ENCODE peak calls at places on chromosomes 1 and 21, in six cellular contexts. One of them, this sample, is unnamed. For H3K36me3, the result is how much of the 10 kb centered on the place peaks cover.

GRCh38 chr1:205843031-205843859 is 6.7 kb downstream of the PM20D1 start:
- DNase-seq in mesenchymal stem cell: no peak
- DNase-seq in CD4-positive, alpha-beta memory T cell: no peak
- DNase-seq in esophagus squamous epithelium: no peak
- DNase-seq in lower lobe of right lung: no peak
- DNase-seq in colonic mucosa: no peak
- DNase-seq in this sample: no peak

GRCh38 chr1:21781971-21782867 is 730 bp downstream of the USP48 start:
- DNase-seq in colonic mucosa: peak
- DNase-seq in esophagus squamous epithelium: no peak
- DNase-seq in mesenchymal stem cell: peak
- DNase-seq in lower lobe of right lung: peak
- DNase-seq in CD4-positive, alpha-beta memory T cell: peak
- DNase-seq in this sample: peak

GRCh38 chr21:36860736-36861594 is 105.5 kb downstream of the HLCS start:
- DNase-seq in colonic mucosa: peak
- DNase-seq in CD4-positive, alpha-beta memory T cell: no peak
- DNase-seq in esophagus squamous epithelium: no peak
- DNase-seq in lower lobe of right lung: no peak
- DNase-seq in mesenchymal stem cell: peak
- DNase-seq in this sample: no peak

GRCh38 chr1:235648954-235649721 is 446 bp downstream of the GNG4 start:
- DNase-seq in esophagus squamous epithelium: no peak
- DNase-seq in lower lobe of right lung: peak
- DNase-seq in colonic mucosa: peak
- DNase-seq in mesenchymal stem cell: peak
- DNase-seq in CD4-positive, alpha-beta memory T cell: peak
- DNase-seq in this sample: peak

GRCh38 chr1:53619811-53620619 is 118.9 kb downstream of the GLIS1 start:
- DNase-seq in colonic mucosa: no peak
- DNase-seq in lower lobe of right lung: no peak
- DNase-seq in esophagus squamous epithelium: no peak
- DNase-seq in mesenchymal stem cell: peak
- DNase-seq in CD4-positive, alpha-beta memory T cell: no peak
- DNase-seq in this sample: no peak

GRCh38 chr1:148374101-148374500 is 109.0 kb downstream of the PPIAL4G start:
- DNase-seq in colonic mucosa: no peak
- DNase-seq in lower lobe of right lung: no peak
- DNase-seq in mesenchymal stem cell: no peak
- DNase-seq in CD4-positive, alpha-beta memory T cell: no peak
- DNase-seq in esophagus squamous epithelium: no peak
- DNase-seq in this sample: no peak

GRCh38 chr1:14599787-14600186 is 1.3 kb downstream of the KAZN start:
- DNase-seq in esophagus squamous epithelium: no peak
- DNase-seq in lower lobe of right lung: no peak
- DNase-seq in colonic mucosa: no peak
- DNase-seq in mesenchymal stem cell: no peak
- DNase-seq in CD4-positive, alpha-beta memory T cell: no peak
- DNase-seq in this sample: no peak

GRCh38 chr21:45152265-45152746 is 77.9 kb downstream of the ADARB1 start:
- DNase-seq in CD4-positive, alpha-beta memory T cell: peak
- DNase-seq in mesenchymal stem cell: peak
- DNase-seq in esophagus squamous epithelium: no peak
- DNase-seq in lower lobe of right lung: peak
- DNase-seq in colonic mucosa: peak
- DNase-seq in this sample: peak

GRCh38 chr1:223500560-223501425 is 107.6 kb downstream of the CCDC185 start:
- DNase-seq in colonic mucosa: no peak
- DNase-seq in CD4-positive, alpha-beta memory T cell: no peak
- DNase-seq in esophagus squamous epithelium: no peak
- DNase-seq in lower lobe of right lung: peak
- DNase-seq in mesenchymal stem cell: no peak
- DNase-seq in this sample: no peak

GRCh38 chr1:178192686-178193085 is 98.8 kb downstream of the RASAL2 start:
- DNase-seq in lower lobe of right lung: no peak
- DNase-seq in colonic mucosa: peak
- DNase-seq in CD4-positive, alpha-beta memory T cell: no peak
- DNase-seq in esophagus squamous epithelium: no peak
- DNase-seq in mesenchymal stem cell: peak
- DNase-seq in this sample: no peak

GRCh38 chr21:29221259-29221744 is 77.4 kb upstream of the BACH1 start:
- DNase-seq in colonic mucosa: no peak
- DNase-seq in CD4-positive, alpha-beta memory T cell: no peak
- DNase-seq in mesenchymal stem cell: no peak
- DNase-seq in lower lobe of right lung: no peak
- DNase-seq in esophagus squamous epithelium: no peak
- DNase-seq in this sample: no peak

GRCh38 chr1:28259935-28260802 is 851 bp downstream of the SESN2 start:
- DNase-seq in CD4-positive, alpha-beta memory T cell: no peak
- DNase-seq in esophagus squamous epithelium: no peak
- DNase-seq in lower lobe of right lung: peak
- DNase-seq in colonic mucosa: peak
- DNase-seq in mesenchymal stem cell: peak
- DNase-seq in this sample: peak

GRCh38 chr1:227357229-227358078 is 39.2 kb upstream of the CDC42BPA start:
- DNase-seq in mesenchymal stem cell: peak
- DNase-seq in CD4-positive, alpha-beta memory T cell: no peak
- DNase-seq in lower lobe of right lung: no peak
- DNase-seq in esophagus squamous epithelium: no peak
- DNase-seq in colonic mucosa: peak
- DNase-seq in this sample: no peak

GRCh38 chr1:93652335-93652949 is 29.2 kb downstream of the BCAR3 start:
- DNase-seq in mesenchymal stem cell: no peak
- DNase-seq in esophagus squamous epithelium: no peak
- DNase-seq in colonic mucosa: no peak
- DNase-seq in CD4-positive, alpha-beta memory T cell: no peak
- DNase-seq in lower lobe of right lung: no peak
- DNase-seq in this sample: no peak

GRCh38 chr1:156670791-156671190 is 6.4 kb downstream of the NES start:
- DNase-seq in lower lobe of right lung: no peak
- DNase-seq in colonic mucosa: no peak
- DNase-seq in esophagus squamous epithelium: no peak
- DNase-seq in CD4-positive, alpha-beta memory T cell: no peak
- DNase-seq in mesenchymal stem cell: no peak
- DNase-seq in this sample: no peak

GRCh38 chr1:225882699-225883615 is 777 bp upstream of the TMEM63A start:
- DNase-seq in lower lobe of right lung: peak
- DNase-seq in colonic mucosa: peak
- DNase-seq in CD4-positive, alpha-beta memory T cell: peak
- DNase-seq in mesenchymal stem cell: peak
- DNase-seq in esophagus squamous epithelium: no peak
- DNase-seq in this sample: no peak

DNA sequence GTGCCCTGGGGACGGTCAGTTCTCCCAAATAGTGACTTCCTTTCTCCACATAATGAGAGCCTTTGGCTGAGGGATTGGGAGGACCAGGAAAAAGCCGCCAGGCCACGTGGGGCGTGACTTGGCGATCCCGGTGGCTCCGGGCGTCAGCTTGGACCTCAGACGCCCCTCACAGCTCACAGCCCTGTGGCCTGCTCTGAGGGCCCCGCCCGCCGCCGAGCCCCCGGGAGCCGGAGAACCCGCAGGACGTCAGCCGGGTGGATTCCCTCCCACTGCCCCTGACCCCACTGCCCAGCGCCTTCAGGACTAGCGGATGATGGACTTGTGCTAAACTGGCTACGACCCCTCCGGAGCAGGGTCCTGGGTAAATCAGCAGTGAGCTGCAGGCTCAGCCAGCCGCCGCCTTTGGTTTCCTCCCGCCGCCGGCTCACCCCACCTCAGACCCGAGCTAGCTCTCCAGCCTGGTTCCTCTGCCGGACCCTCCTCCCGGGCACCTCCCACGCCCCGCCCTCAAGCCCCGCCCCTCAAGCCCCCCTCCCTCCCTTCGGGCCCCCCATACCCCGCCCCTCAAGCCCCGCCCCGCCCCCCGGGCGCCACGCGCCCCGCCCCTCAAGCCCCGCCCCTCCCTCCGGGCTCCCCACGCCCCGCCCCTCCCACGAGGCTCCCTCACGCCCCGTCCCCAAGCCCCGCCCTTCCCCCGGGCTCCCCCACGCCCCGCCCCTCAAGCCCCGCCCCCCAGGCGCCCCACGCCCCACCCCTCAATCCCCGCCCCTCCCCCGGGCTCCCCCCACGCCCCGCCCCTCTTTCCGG is 10.0 kb upstream of the FAAP20 start:
- DNase-seq in CD4-positive, alpha-beta memory T cell: no peak
- DNase-seq in mesenchymal stem cell: peak
- DNase-seq in colonic mucosa: peak
- DNase-seq in esophagus squamous epithelium: no peak
- DNase-seq in lower lobe of right lung: peak
- DNase-seq in this sample: no peak
- H3K4me3 ChIP-seq in CD4-positive, alpha-beta memory T cell: no peak
- H3K4me3 ChIP-seq in mesenchymal stem cell: peak
- H3K4me3 ChIP-seq in colonic mucosa: peak
- H3K4me3 ChIP-seq in esophagus squamous epithelium: peak
- H3K4me3 ChIP-seq in lower lobe of right lung: peak
- H3K4me3 ChIP-seq in this sample: no peak

DNA sequence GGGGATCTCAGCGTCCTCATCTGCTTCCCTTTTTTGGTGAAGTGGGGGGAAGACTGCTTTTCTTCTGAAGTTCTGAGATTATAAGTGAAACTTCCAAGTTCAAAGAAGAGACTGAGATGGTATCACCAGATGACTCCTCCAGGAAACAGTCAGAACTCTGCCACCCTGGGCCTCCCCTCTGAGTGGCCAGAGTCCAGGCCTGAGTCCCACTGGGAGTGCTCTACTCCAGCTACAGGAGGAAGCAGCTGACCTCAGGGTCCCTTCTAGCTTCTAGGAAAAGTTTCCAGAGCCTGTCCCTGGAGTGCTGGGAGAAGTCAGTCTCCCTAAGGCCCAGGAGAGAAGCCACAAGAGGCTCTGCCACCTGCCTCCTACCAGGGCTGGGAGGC is 104.7 kb downstream of the CASZ1 start:
- DNase-seq in lower lobe of right lung: no peak
- DNase-seq in colonic mucosa: no peak
- DNase-seq in CD4-positive, alpha-beta memory T cell: no peak
- DNase-seq in esophagus squamous epithelium: no peak
- DNase-seq in mesenchymal stem cell: no peak
- DNase-seq in this sample: no peak
- H3K27ac ChIP-seq in lower lobe of right lung: peak
- H3K27ac ChIP-seq in colonic mucosa: peak
- H3K27ac ChIP-seq in CD4-positive, alpha-beta memory T cell: no peak
- H3K27ac ChIP-seq in esophagus squamous epithelium: peak
- H3K27ac ChIP-seq in mesenchymal stem cell: no peak
- H3K27ac ChIP-seq in this sample: no peak

GRCh38 chr1:153985984-153986761 is at the start of gene RAB13:
- DNase-seq in lower lobe of right lung: peak
- DNase-seq in mesenchymal stem cell: peak
- DNase-seq in CD4-positive, alpha-beta memory T cell: no peak
- DNase-seq in colonic mucosa: peak
- DNase-seq in esophagus squamous epithelium: no peak
- DNase-seq in this sample: peak

GRCh38 chr1:153991806-153992205 is 1.2 kb downstream of the RPS27 start:
- DNase-seq in mesenchymal stem cell: no peak
- DNase-seq in colonic mucosa: no peak
- DNase-seq in esophagus squamous epithelium: no peak
- DNase-seq in lower lobe of right lung: no peak
- DNase-seq in CD4-positive, alpha-beta memory T cell: no peak
- DNase-seq in this sample: no peak

GRCh38 chr1:153987621-153988020 is 1.5 kb upstream of the RAB13 start:
- DNase-seq in colonic mucosa: no peak
- DNase-seq in CD4-positive, alpha-beta memory T cell: no peak
- DNase-seq in esophagus squamous epithelium: no peak
- DNase-seq in lower lobe of right lung: no peak
- DNase-seq in mesenchymal stem cell: no peak
- DNase-seq in this sample: no peak

GRCh38 chr1:153991151-153991472 is 550 bp downstream of the RPS27 start:
- DNase-seq in CD4-positive, alpha-beta memory T cell: no peak
- DNase-seq in mesenchymal stem cell: no peak
- DNase-seq in colonic mucosa: no peak
- DNase-seq in lower lobe of right lung: no peak
- DNase-seq in esophagus squamous epithelium: no peak
- DNase-seq in this sample: no peak

DNA sequence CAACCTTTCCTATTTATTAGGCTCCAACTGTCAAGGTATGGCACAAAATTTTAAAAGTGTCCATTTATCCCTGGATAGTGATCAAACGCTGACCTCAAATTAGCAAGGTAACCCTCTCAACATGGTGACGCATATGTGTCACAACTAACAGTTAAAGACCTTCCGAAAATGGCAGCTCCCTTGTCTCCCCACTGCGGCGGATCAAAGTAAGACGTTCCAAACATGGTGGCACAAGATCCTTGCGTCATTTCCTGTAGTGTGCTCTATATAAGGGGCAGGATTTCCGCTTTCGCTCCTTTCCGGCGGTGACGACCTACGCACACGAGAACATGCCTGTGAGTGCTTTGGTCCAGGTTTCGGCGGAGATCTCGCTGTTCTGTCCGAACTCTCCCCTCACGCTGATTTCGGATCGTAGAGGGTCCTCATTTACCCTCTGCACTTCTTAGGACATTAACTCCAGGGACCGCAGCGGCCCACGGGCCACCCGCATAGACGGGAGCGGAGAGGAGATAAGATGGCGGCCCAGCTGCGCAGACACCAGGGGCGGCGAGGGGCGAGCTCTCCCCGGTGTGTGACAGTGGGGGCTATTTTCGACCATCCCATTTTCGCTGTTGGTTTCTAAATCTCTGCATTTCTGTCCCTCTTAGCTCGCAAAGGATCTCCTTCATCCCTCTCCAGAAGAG is at the start of gene RPS27:
- DNase-seq in lower lobe of right lung: peak
- DNase-seq in esophagus squamous epithelium: peak
- DNase-seq in mesenchymal stem cell: peak
- DNase-seq in CD4-positive, alpha-beta memory T cell: peak
- DNase-seq in colonic mucosa: peak
- DNase-seq in this sample: peak
- H3K36me3 ChIP-seq in lower lobe of right lung: under half
- H3K36me3 ChIP-seq in esophagus squamous epithelium: under half
- H3K36me3 ChIP-seq in mesenchymal stem cell: under half
- H3K36me3 ChIP-seq in CD4-positive, alpha-beta memory T cell: under half
- H3K36me3 ChIP-seq in colonic mucosa: under half
- H3K36me3 ChIP-seq in this sample: half or more

DNA sequence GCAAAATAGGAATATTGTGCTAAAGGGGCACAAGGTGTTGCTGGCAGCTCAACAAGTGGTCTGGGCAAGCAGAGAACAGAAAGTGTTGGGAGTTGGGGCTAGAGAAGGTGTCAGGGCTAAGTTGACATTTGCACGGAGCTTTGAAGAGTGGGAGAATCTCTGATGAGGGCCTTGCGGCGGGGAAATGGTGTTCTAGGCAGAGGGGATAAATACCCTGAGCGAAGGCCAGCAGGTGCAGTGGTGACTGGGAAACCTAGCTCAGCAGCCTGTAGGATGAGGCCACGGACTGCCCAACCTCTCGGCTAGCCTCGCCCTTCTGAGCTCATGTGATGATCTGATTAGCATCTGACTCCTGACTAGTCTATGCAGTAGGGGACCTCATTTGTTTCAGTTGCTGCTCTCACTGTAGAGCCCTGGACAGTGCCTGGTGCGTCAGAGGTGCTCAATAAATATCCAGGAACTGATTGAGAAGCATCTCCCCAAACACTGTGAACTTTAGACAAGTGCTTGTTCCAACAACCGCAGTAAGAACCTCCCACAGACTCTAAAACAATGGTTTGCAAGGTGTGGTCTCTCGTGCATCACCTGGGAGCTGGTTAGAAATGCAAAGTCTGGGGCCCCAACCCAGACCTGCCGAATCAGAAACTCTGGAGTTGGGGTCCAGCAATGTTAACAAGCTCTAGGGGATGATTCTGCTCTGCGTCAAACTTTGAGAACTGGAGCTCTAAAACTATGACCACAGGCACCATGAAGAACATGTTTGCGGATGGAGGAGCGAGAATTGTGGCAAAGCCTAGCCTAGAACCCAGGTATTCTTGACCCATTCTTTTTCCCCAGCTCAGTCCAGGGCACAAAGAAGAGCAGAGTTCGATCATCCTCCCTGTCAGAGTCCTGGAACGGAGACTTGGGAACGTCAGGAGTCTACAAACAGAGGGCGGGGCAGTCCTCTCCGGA is 883 bp upstream of the FOXO6 start:
- DNase-seq in mesenchymal stem cell: peak
- DNase-seq in esophagus squamous epithelium: no peak
- DNase-seq in lower lobe of right lung: no peak
- DNase-seq in CD4-positive, alpha-beta memory T cell: no peak
- DNase-seq in colonic mucosa: peak
- DNase-seq in this sample: peak
- H3K4me3 ChIP-seq in mesenchymal stem cell: peak
- H3K4me3 ChIP-seq in esophagus squamous epithelium: no peak
- H3K4me3 ChIP-seq in lower lobe of right lung: peak
- H3K4me3 ChIP-seq in CD4-positive, alpha-beta memory T cell: peak
- H3K4me3 ChIP-seq in colonic mucosa: peak
- H3K4me3 ChIP-seq in this sample: peak

This sample was measured in WERI-Rb-1.